ENCODE peak calls at places on chromosomes 4 and X, in ten cellular contexts. M, J, N, I, E, F, S, V, X and Y are unnamed samples.

GRCh38 chr4:60683357-60683756 is 516.8 kb upstream of the ADGRL3 start:
- DNase-seq in M (no peak), J (peak; percentile 88), N (no peak), I (peak; percentile 84), E (no peak), F (no peak), S (peak; percentile 20), V (no peak), X (no peak), Y (no peak)

GRCh38 chr4:5276475-5277045 is 225.3 kb downstream of the STK32B start:
- DNase-seq in M (no peak), J (no peak), N (no peak), I (no peak), E (no peak), F (no peak), S (no peak), V (no peak), X (no peak), Y (no peak)

GRCh38 chrX:128975716-128976115 is 547.6 kb downstream of the SMARCA1 start:
- DNase-seq in M (peak; percentile 0), J (no peak), N (no peak), I (no peak), E (peak; percentile 17), F (peak; percentile 53), S (peak; percentile 0), V (no peak), X (no peak), Y (no peak)

GRCh38 chr4:109560687-109561452 is 824 bp downstream of the MCUB start:
- DNase-seq in M (no peak), J (peak; percentile 76), N (no peak), I (peak; percentile 83), E (peak; percentile 34), F (peak; percentile 66), S (peak; percentile 80), V (peak; percentile 26), X (no peak), Y (no peak)

GRCh38 chrX:129310000-129310399 is 213.3 kb downstream of the SMARCA1 start:
- DNase-seq in M (no peak), J (no peak), N (no peak), I (no peak), E (no peak), F (no peak), S (no peak), V (no peak), X (no peak), Y (no peak)

GRCh38 chr4:32858971-32859370 is 2138.8 kb downstream of the PCDH7 start:
- DNase-seq in M (no peak), J (peak; percentile 2), N (no peak), I (peak; percentile 83), E (no peak), F (no peak), S (peak; percentile 61), V (no peak), X (no peak), Y (no peak)

GRCh38 chrX:153727108-153727931 is 2.7 kb downstream of the ABCD1 start:
- DNase-seq in M (peak; percentile 48), J (no peak), N (no peak), I (no peak), E (no peak), F (peak; percentile 67), S (peak; percentile 33), V (peak; percentile 35), X (no peak), Y (peak; percentile 88)

GRCh38 chr4:147247577-147247976 is 233.3 kb upstream of the EDNRA start:
- DNase-seq in M (no peak), J (no peak), N (no peak), I (no peak), E (peak; percentile 22), F (no peak), S (no peak), V (no peak), X (no peak), Y (no peak)

GRCh38 chr4:121069419-121069818 is 2.9 kb downstream of the NDNF start:
- DNase-seq in M (no peak), J (no peak), N (no peak), I (no peak), E (no peak), F (no peak), S (no peak), V (no peak), X (no peak), Y (no peak)

GRCh38 chr4:121070274-121070673 is 2.1 kb downstream of the NDNF start:
- DNase-seq in M (no peak), J (no peak), N (no peak), I (no peak), E (no peak), F (no peak), S (no peak), V (no peak), X (no peak), Y (no peak)

GRCh38 chr4:121072080-121072835 is at the start of gene NDNF:
- DNase-seq in M (peak; percentile 21), J (no peak), N (no peak), I (peak; percentile 37), E (no peak), F (peak; percentile 55), S (peak; percentile 47), V (peak; percentile 76), X (no peak), Y (no peak)

GRCh38 chr4:121071640-121072037 is 696 bp downstream of the NDNF start:
- DNase-seq in M (no peak), J (no peak), N (no peak), I (no peak), E (no peak), F (no peak), S (no peak), V (no peak), X (no peak), Y (no peak)

GRCh38 chr4:121070696-121071639 is 1.4 kb downstream of the NDNF start:
- DNase-seq in M (no peak), J (no peak), N (no peak), I (no peak), E (peak; percentile 25), F (peak; percentile 54), S (peak; percentile 44), V (peak; percentile 40), X (no peak), Y (no peak)
- H3K27ac ChIP-seq in M (no peak overlapping the region), J (no peak overlapping the region), N (peak overlapping the region; percentile 74), I (no peak overlapping the region), E (no peak overlapping the region), F (peak overlapping the region; percentile 53), S (no peak overlapping the region), V (peak overlapping the region; percentile 78), X (peak overlapping the region; percentile 21), Y (peak overlapping the region; percentile 3)

GRCh38 chr4:168524006-168524405 is 27.2 kb downstream of the PALLD start:
- DNase-seq in M (no peak), J (no peak), N (no peak), I (peak; percentile 89), E (no peak), F (no peak), S (peak; percentile 83), V (no peak), X (no peak), Y (no peak)

GRCh38 chr4:168521736-168522135 is 24.9 kb downstream of the PALLD start:
- DNase-seq in M (no peak), J (no peak), N (no peak), I (no peak), E (no peak), F (no peak), S (no peak), V (no peak), X (no peak), Y (no peak)

GRCh38 chr4:168522829-168523228 is 26.0 kb downstream of the PALLD start:
- DNase-seq in M (no peak), J (no peak), N (no peak), I (no peak), E (no peak), F (no peak), S (no peak), V (no peak), X (no peak), Y (no peak)

GRCh38 chr4:168524897-168525296 is 28.0 kb downstream of the PALLD start:
- DNase-seq in M (no peak), J (no peak), N (no peak), I (no peak), E (no peak), F (no peak), S (no peak), V (no peak), X (no peak), Y (no peak)

DNA sequence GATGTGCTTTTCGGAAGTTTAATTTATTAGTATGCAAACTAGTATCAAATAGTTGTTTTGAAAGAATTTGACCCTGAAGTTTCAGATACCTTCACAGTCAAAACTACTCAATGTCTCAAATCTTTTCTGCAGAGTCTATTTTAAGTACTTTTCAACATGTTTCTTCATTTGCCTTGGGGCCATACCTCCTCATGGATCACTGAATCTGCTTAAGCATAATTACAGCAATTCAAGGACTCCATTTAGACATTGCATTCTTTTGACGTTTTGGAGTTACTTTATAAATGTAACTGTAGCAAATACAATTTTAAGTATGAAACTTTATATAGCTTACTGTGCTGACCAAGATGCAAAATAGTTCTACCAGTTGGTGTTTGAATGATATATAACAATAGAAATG is 25.5 kb downstream of the PALLD start:
- DNase-seq in M (no peak), J (no peak), N (no peak), I (no peak), E (no peak), F (no peak), S (no peak), V (no peak), X (no peak), Y (no peak)
- H3K27ac ChIP-seq in M (no peak overlapping the region), J (no peak overlapping the region), N (no peak overlapping the region), I (no peak overlapping the region), E (no peak overlapping the region), F (no peak overlapping the region), S (peak overlapping the region; percentile 39), V (no peak overlapping the region), X (no peak overlapping the region), Y (peak overlapping the region; percentile 18)

GRCh38 chr4:24772061-24772705 is 23.2 kb upstream of the SOD3 start:
- DNase-seq in M (no peak), J (no peak), N (no peak), I (no peak), E (no peak), F (no peak), S (no peak), V (no peak), X (no peak), Y (peak; percentile 57)

GRCh38 chr4:24772952-24773351 is 22.4 kb upstream of the SOD3 start:
- DNase-seq in M (no peak), J (no peak), N (no peak), I (no peak), E (no peak), F (no peak), S (no peak), V (no peak), X (no peak), Y (no peak)

GRCh38 chr4:24770111-24770584 is 25.2 kb upstream of the SOD3 start:
- DNase-seq in M (no peak), J (peak; percentile 95), N (no peak), I (peak; percentile 98), E (no peak), F (no peak), S (peak; percentile 52), V (no peak), X (no peak), Y (no peak)

GRCh38 chr4:24768604-24769003 is 26.8 kb upstream of the SOD3 start:
- DNase-seq in M (no peak), J (no peak), N (no peak), I (no peak), E (no peak), F (no peak), S (no peak), V (no peak), X (no peak), Y (no peak)

GRCh38 chr4:24771241-24771640 is 24.1 kb upstream of the SOD3 start:
- DNase-seq in M (no peak), J (no peak), N (no peak), I (peak; percentile 72), E (no peak), F (no peak), S (peak; percentile 54), V (no peak), X (no peak), Y (no peak)
- H3K27ac ChIP-seq in M (no peak overlapping the region), J (no peak overlapping the region), N (no peak overlapping the region), I (peak overlapping the region; percentile 93), E (no peak overlapping the region), F (no peak overlapping the region), S (no peak overlapping the region), V (no peak overlapping the region), X (no peak overlapping the region), Y (no peak overlapping the region)

DNA sequence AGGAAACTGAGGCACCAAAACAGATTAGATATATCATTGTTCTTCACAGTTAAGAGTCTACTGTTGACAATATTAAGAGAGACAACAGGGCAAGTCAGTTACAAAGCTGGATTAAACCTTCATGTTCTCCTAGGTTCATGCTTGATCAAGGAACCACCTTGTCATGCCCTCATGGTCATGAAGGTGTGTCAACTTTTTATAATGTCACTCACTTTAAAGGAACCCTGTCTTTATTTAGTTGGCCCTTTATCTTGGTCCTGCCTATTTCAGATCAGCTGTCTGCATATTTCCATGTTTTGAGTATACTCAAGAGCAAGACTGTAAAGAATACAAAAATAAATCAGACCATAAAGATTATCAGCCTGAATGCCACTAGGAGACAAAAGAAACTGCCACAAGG is 140.2 kb upstream of the FAM241A start:
- DNase-seq in M (no peak), J (no peak), N (no peak), I (no peak), E (no peak), F (no peak), S (no peak), V (no peak), X (no peak), Y (no peak)
- H3K27ac ChIP-seq in M (no peak overlapping the region), J (no peak overlapping the region), N (peak overlapping the region; percentile 35), I (no peak overlapping the region), E (no peak overlapping the region), F (no peak overlapping the region), S (peak overlapping the region; percentile 46), V (no peak overlapping the region), X (no peak overlapping the region), Y (no peak overlapping the region)